ENCODE peak calls at places on chromosomes 5 and 9, in six cellular contexts. J is astrocyte of the spinal cord; N is amniotic epithelial cell; U is ureter; A is CD4-positive, CD25-positive, alpha-beta regulatory T cell; I is psoas muscle. S is an unnamed sample.

GRCh38 chr5:56686337-56687198 is 128.8 kb upstream of the MAP3K1 start:
- DNase-seq in J (no peak), N (no peak), U (no peak), A (peak), I (no peak), S (no peak)

GRCh38 chr9:134894136-134894860 is 13.7 kb downstream of the FCN2 start:
- DNase-seq in J (no peak), N (no peak), U (no peak), A (no peak), I (no peak), S (no peak)

GRCh38 chr5:16617272-16617973 is 626 bp upstream of the RETREG1 start:
- DNase-seq in J (no peak), N (no peak), U (no peak), A (peak), I (no peak), S (no peak)

GRCh38 chr9:124975131-124975530 is 34.2 kb upstream of the GOLGA1 start:
- DNase-seq in J (peak), N (peak), U (no peak), A (no peak), I (no peak), S (peak)

GRCh38 chr9:97502984-97503861 is 1.8 kb downstream of the TMOD1 start:
- DNase-seq in J (no peak), N (no peak), U (peak), A (no peak), I (no peak), S (no peak)

GRCh38 chr9:129182625-129183494 is 4.8 kb upstream of the IER5L start:
- DNase-seq in J (no peak), N (peak), U (no peak), A (no peak), I (peak), S (peak)

GRCh38 chr9:87160148-87161107 is 213.1 kb upstream of the GAS1 start:
- DNase-seq in J (peak), N (no peak), U (no peak), A (no peak), I (peak), S (no peak)

GRCh38 chr5:146025108-146025507 is 80.3 kb downstream of the PLAC8L1 start:
- DNase-seq in J (no peak), N (peak), U (no peak), A (no peak), I (no peak), S (peak)

GRCh38 chr5:137743031-137743640 is 7.2 kb upstream of the KLHL3 start:
- DNase-seq in J (peak), N (peak), U (peak), A (peak), I (no peak), S (peak)

GRCh38 chr9:93960221-93960970 is 5.2 kb upstream of the BARX1 start:
- DNase-seq in J (no peak), N (no peak), U (no peak), A (no peak), I (no peak), S (no peak)

GRCh38 chr9:89929315-89929714 is 324.5 kb downstream of the GADD45G start:
- DNase-seq in J (no peak), N (no peak), U (no peak), A (no peak), I (no peak), S (no peak)

GRCh38 chr5:142935014-142935413 is 164.8 kb downstream of the ARHGAP26 start:
- DNase-seq in J (no peak), N (no peak), U (no peak), A (no peak), I (no peak), S (no peak)

GRCh38 chr5:42641321-42642005 is 115.2 kb upstream of the CCDC152 start:
- DNase-seq in J (no peak), N (no peak), U (no peak), A (no peak), I (no peak), S (no peak)